ENCODE peak calls at places on chromosomes 11 and 22, in seven cellular contexts. F is activated CD8-positive, alpha-beta memory T cell treated with anti-CD3 and anti-CD28 coated beads, Interleukin-2, amount 50 U/mL, for 48 hours; V is WTC11; W is kidney tubule cell; H is activated CD8-positive, alpha-beta T cell treated with anti-CD3 and anti-CD28 coated beads, Interleukin-2, amount 10 ng/mL, durations not matched to agents 7 days and 5 days; I is chondrocyte; C is heart left ventricle. B is an unnamed sample.
A peak's percentile ranks its signal among the peaks of the same experiment; 100 is the strongest.

GRCh38 chr11:20110908-20111669 is 49.2 kb downstream of the DBX1 start:
- DNase-seq in F (peak; percentile 61), V (peak; percentile 83), W (peak; percentile 72), H (peak; percentile 63), I (no peak), C (no peak), B (peak; percentile 84)

GRCh38 chr11:9004310-9004945 is 627 bp upstream of the NRIP3 start:
- DNase-seq in F (peak; percentile 65), V (peak; percentile 68), W (no peak), H (no peak), I (peak; percentile 91), C (no peak), B (no peak)

GRCh38 chr11:88338223-88338661 is 706 bp upstream of the CTSC start:
- DNase-seq in F (peak; percentile 66), V (no peak), W (peak; percentile 82), H (peak; percentile 62), I (no peak), C (peak; percentile 60), B (no peak)

GRCh38 chr22:49642331-49642730 is 185.3 kb downstream of the BRD1 start:
- DNase-seq in F (no peak), V (no peak), W (no peak), H (no peak), I (no peak), C (no peak), B (no peak)

GRCh38 chr22:46057762-46058420 is 80.9 kb upstream of the WNT7B start:
- DNase-seq in F (peak; percentile 53), V (peak; percentile 6), W (no peak), H (peak; percentile 55), I (no peak), C (peak; percentile 65), B (no peak)

GRCh38 chr11:94823127-94823732 is 55.1 kb downstream of the AMOTL1 start:
- DNase-seq in F (no peak), V (no peak), W (no peak), H (no peak), I (no peak), C (no peak), B (no peak)

GRCh38 chr11:66459138-66459778 is 7.4 kb upstream of the PELI3 start:
- DNase-seq in F (no peak), V (no peak), W (no peak), H (no peak), I (no peak), C (no peak), B (no peak)

GRCh38 chr11:67646535-67647336 is 3.8 kb downstream of the ACY3 start:
- DNase-seq in F (no peak), V (no peak), W (peak; percentile 69), H (peak; percentile 79), I (no peak), C (no peak), B (no peak)

GRCh38 chr11:82733444-82734119 is at the start of gene FAM181B:
- DNase-seq in F (peak; percentile 70), V (peak; percentile 83), W (peak; percentile 31), H (peak; percentile 42), I (no peak), C (peak; percentile 39), B (peak; percentile 65)

GRCh38 chr22:50216161-50216683 is 15.4 kb downstream of the SELENOO start:
- DNase-seq in F (no peak), V (no peak), W (no peak), H (no peak), I (peak; percentile 89), C (no peak), B (no peak)

B was measured in WERI-Rb-1.